ENCODE peak calls at places on chromosomes 2 and 18, in seven cellular contexts. P is cardiac muscle cell, O is ascending aorta, E is upper lobe of right lung, K is osteoblast, L is DND-41, Z is H9. T is an unnamed sample. For H3K4me1, the result is how much of the 10 kb centered on the place peaks cover.

GRCh38 chr2:222813177-222813843 is 47.5 kb upstream of the ACSL3 start:
- DNase-seq in E (no peak), O (no peak), L (no peak), P (no peak), K (peak), Z (no peak), T (no peak)

GRCh38 chr2:33222309-33222708 is 254.1 kb upstream of the RASGRP3 start:
- DNase-seq in K (no peak), Z (no peak), E (no peak), P (no peak), L (no peak), O (no peak), T (no peak)

GRCh38 chr2:29129586-29130281 is 14.5 kb downstream of the CLIP4 start:
- DNase-seq in L (no peak), Z (no peak), E (peak), P (no peak), O (no peak), K (no peak), T (peak)

GRCh38 chr2:204655101-204655500 is 109.8 kb downstream of the PARD3B start:
- DNase-seq in Z (no peak), O (no peak), P (no peak), E (no peak), L (no peak), K (no peak), T (no peak)

GRCh38 chr2:122927710-122928249 is 1097.3 kb upstream of the CNTNAP5 start:
- DNase-seq in E (no peak), L (no peak), Z (no peak), O (no peak), K (no peak), P (no peak), T (no peak)

GRCh38 chr2:72144746-72145657 is 2.7 kb downstream of the CYP26B1 start:
- DNase-seq in L (no peak), K (peak), P (peak), O (peak), E (peak), Z (peak), T (no peak)

GRCh38 chr2:237118025-237118424 is 32.3 kb downstream of the COPS8 start:
- DNase-seq in K (no peak), Z (no peak), P (no peak), E (no peak), O (no peak), L (no peak), T (no peak)

GRCh38 chr2:67564076-67564475 is 166.9 kb downstream of the ETAA1 start:
- DNase-seq in P (no peak), K (no peak), L (no peak), O (no peak), Z (no peak), E (no peak), T (no peak)

GRCh38 chr2:203678971-203679370 is 27.5 kb upstream of the CD28 start:
- DNase-seq in O (no peak), E (no peak), L (no peak), P (no peak), Z (no peak), K (no peak), T (no peak)

GRCh38 chr2:1140389-1141003 is 189.8 kb downstream of the SNTG2 start:
- DNase-seq in L (peak), Z (peak), O (no peak), P (peak), E (no peak), K (peak), T (peak)

GRCh38 chr2:120222186-120223033 is 790 bp downstream of the TMEM185B start:
- DNase-seq in K (peak), O (peak), P (no peak), Z (peak), E (no peak), L (no peak), T (no peak)

GRCh38 chr2:102505290-102505689 is 32.3 kb downstream of the SLC9A4 start:
- DNase-seq in Z (no peak), K (no peak), O (no peak), L (no peak), P (no peak), E (no peak), T (no peak)

GRCh38 chr2:236568922-236569592 is 568 bp upstream of the ACKR3 start:
- DNase-seq in P (no peak), L (no peak), E (no peak), Z (no peak), K (peak), O (no peak), T (no peak)

GRCh38 chr2:181411105-181411849 is 45.9 kb upstream of the ITGA4 start:
- DNase-seq in L (peak), K (no peak), Z (peak), P (peak), E (no peak), O (no peak), T (no peak)

GRCh38 chr2:100259106-100259505 is 63.2 kb downstream of the LONRF2 start:
- DNase-seq in Z (no peak), E (no peak), K (no peak), P (no peak), L (no peak), O (no peak), T (no peak)

GRCh38 chr2:112644155-112644932 is 1.4 kb upstream of the SLC20A1 start:
- DNase-seq in P (no peak), E (no peak), Z (no peak), O (no peak), K (no peak), L (no peak), T (no peak)

GRCh38 chr2:137237055-137237454 is 471.7 kb downstream of the THSD7B start:
- DNase-seq in Z (no peak), L (no peak), O (no peak), E (no peak), K (peak), P (no peak), T (no peak)

GRCh38 chr2:8312861-8313768 is 368.7 kb upstream of the ID2 start:
- DNase-seq in L (no peak), O (peak), P (no peak), Z (peak), K (no peak), E (no peak), T (no peak)

GRCh38 chr2:224594840-224595239 is 9.7 kb upstream of the CUL3 start:
- DNase-seq in K (no peak), E (no peak), L (no peak), Z (no peak), O (no peak), P (no peak), T (no peak)

GRCh38 chr18:63848159-63848558 is 39.3 kb upstream of the SERPINB2 start:
- DNase-seq in K (no peak), Z (no peak), E (no peak), L (peak), O (no peak), P (peak), T (no peak)

GRCh38 chr2:151965884-151966283 is 133.0 kb downstream of the CACNB4 start:
- DNase-seq in Z (no peak), O (no peak), K (no peak), E (no peak), L (no peak), P (no peak), T (no peak)

GRCh38 chr2:157075924-157076323 is 181.6 kb upstream of the GALNT5 start:
- DNase-seq in E (no peak), L (no peak), K (no peak), O (no peak), Z (no peak), P (no peak), T (no peak)

GRCh38 chr2:7899241-7899640 is 782.6 kb upstream of the ID2 start:
- DNase-seq in L (peak), Z (no peak), E (no peak), K (no peak), O (no peak), P (no peak), T (no peak)

GRCh38 chr2:209238765-209239584 is 184.9 kb upstream of the MAP2 start:
- DNase-seq in E (no peak), P (no peak), Z (no peak), K (no peak), L (no peak), O (no peak), T (no peak)

GRCh38 chr2:3651686-3652516 is 6.1 kb upstream of the ALLC start:
- DNase-seq in O (no peak), L (peak), Z (peak), P (peak), E (no peak), K (peak), T (peak)

GRCh38 chr2:212709287-212709686 is 170.7 kb upstream of the ERBB4 start:
- DNase-seq in P (no peak), K (no peak), L (no peak), E (no peak), O (no peak), Z (no peak), T (no peak)

DNA sequence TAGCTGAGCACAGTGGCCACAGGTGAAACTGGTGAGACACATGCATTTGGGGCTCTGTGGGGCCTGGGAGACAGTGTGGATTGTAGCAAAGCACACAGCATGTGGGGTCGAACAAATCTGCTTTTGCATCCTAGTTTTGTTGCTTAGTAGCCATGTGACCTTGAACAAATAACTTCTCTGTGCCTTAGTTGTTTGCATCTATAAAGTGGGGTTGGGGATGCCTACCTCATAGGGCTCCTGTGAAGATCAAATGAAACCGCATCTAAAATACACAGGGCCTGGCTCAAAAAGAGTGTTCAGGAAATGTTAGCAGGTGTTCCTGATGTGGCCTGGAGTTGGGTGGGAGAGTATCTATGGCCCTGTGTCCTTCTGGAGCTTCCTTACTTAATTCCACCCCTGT is 30.3 kb upstream of the CATIP start:
- DNase-seq in E (no peak), L (no peak), K (peak), O (no peak), P (no peak), Z (no peak), T (no peak)
- H3K4me1 ChIP-seq in E (half or more), L (under half), K (under half), O (under half), P (half or more), Z (under half), T (under half)

GRCh38 chr2:88842656-88843055 is 151.2 kb downstream of the RPIA start:
- DNase-seq in E (no peak), P (no peak), L (no peak), O (no peak), Z (no peak), K (no peak), T (no peak)

GRCh38 chr2:88841224-88841929 is 149.9 kb downstream of the RPIA start:
- DNase-seq in Z (no peak), L (no peak), E (no peak), P (no peak), K (no peak), O (no peak), T (no peak)

GRCh38 chr2:88844960-88845359 is 153.5 kb downstream of the RPIA start:
- DNase-seq in Z (no peak), K (no peak), E (no peak), P (no peak), L (no peak), O (no peak), T (no peak)

GRCh38 chr2:88843061-88843460 is 151.6 kb downstream of the RPIA start:
- DNase-seq in K (no peak), P (no peak), L (no peak), O (no peak), Z (no peak), E (no peak), T (no peak)

GRCh38 chr2:88843651-88844050 is 152.2 kb downstream of the RPIA start:
- DNase-seq in P (no peak), L (no peak), E (no peak), Z (no peak), K (no peak), O (no peak), T (no peak)
- H3K4me1 ChIP-seq in P (under half), L (under half), E (under half), Z (under half), K (under half), O (under half), T (under half)

DNA sequence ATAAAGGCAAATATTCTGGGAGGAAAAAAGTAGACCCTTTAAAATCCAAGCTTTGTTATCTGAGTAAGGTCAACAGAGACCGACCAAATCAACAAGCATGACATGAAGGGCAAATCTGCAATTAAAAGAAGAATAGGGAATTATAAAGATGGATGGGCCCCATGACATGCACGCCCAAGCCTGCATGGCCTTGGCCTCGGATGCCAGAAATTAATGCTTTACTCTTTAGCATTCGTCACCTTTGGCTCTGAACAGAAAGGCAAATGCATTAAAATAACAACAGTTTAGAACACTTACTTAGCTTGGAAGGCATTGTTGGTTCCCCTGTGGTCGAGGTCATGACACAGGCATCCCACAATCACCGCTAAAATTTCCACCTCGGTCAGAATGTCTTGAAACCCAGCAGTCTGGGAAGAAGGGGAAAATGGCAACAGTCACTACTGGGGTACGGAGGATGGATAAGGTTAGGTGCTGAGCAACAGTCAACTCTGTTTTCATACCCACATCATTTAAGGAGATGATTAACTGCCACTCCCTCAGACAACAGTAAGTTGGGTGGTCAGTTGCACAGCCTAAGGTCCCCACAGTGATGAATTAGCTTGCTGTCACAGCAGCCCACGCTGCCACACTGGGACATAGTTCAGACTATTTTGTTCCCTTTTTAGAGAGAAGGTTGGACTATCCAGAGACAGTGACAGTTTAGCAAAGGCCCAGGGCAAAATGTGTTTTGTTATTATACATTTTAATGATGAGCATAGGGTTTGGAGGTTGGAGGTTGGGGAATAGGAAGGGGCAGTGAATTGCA is 319.1 kb downstream of the AGPS start:
- DNase-seq in P (no peak), L (no peak), K (no peak), O (no peak), E (peak), Z (no peak), T (no peak)
- H3K4me1 ChIP-seq in P (under half), L (under half), K (under half), O (under half), E (under half), Z (under half), T (under half)

GRCh38 chr2:96501471-96501874 is 3.7 kb downstream of the NEURL3 start:
- DNase-seq in K (no peak), E (no peak), P (no peak), Z (no peak), O (peak), L (no peak), T (no peak)

GRCh38 chr2:96505231-96505889 is at the start of gene NEURL3:
- DNase-seq in L (no peak), Z (no peak), E (no peak), P (no peak), K (peak), O (peak), T (no peak)

GRCh38 chr2:96501886-96502810 is 3.0 kb downstream of the NEURL3 start:
- DNase-seq in O (peak), P (no peak), K (no peak), L (no peak), Z (no peak), E (no peak), T (no peak)

GRCh38 chr2:96503637-96504243 is 1.4 kb downstream of the NEURL3 start:
- DNase-seq in L (no peak), P (no peak), K (no peak), O (peak), E (no peak), Z (no peak), T (no peak)

GRCh38 chr2:96502891-96503636 is 2.1 kb downstream of the NEURL3 start:
- DNase-seq in K (no peak), L (no peak), Z (no peak), E (no peak), O (peak), P (no peak), T (no peak)
- H3K4me1 ChIP-seq in K (under half), L (under half), Z (under half), E (under half), O (under half), P (under half), T (under half)

T was measured in CD4-positive, CD25-positive, alpha-beta regulatory T cell.